ENCODE peak calls at places on chromosomes 1 and 21, in seven cellular contexts. X, W, E, M, P, S and F are unnamed samples.

GRCh38 chr1:54574158-54574778 is 26.2 kb downstream of the ACOT11 start:
- DNase-seq in X (no peak), W (no peak), E (peak; percentile 52), M (no peak), P (no peak), S (no peak), F (no peak)

GRCh38 chr1:39127513-39127912 is 77.0 kb upstream of the MACF1 start:
- DNase-seq in X (no peak), W (peak; percentile 69), E (no peak), M (peak; percentile 36), P (peak; percentile 72), S (no peak), F (no peak)

GRCh38 chr1:164803366-164803765 is 244.4 kb downstream of the PBX1 start:
- DNase-seq in X (no peak), W (no peak), E (no peak), M (no peak), P (no peak), S (no peak), F (no peak)

GRCh38 chr21:39319814-39320332 is 6.4 kb upstream of the BRWD1 start:
- DNase-seq in X (no peak), W (no peak), E (no peak), M (peak; percentile 25), P (peak; percentile 33), S (no peak), F (no peak)

GRCh38 chr1:10969267-10969970 is 43.0 kb upstream of the TARDBP start:
- DNase-seq in X (no peak), W (no peak), E (no peak), M (no peak), P (no peak), S (no peak), F (no peak)

GRCh38 chr1:101683561-101683960 is 313.2 kb downstream of the OLFM3 start:
- DNase-seq in X (no peak), W (no peak), E (no peak), M (no peak), P (no peak), S (no peak), F (no peak)

GRCh38 chr1:23169727-23170335 is 1.2 kb upstream of the LUZP1 start:
- DNase-seq in X (peak; percentile 91), W (peak; percentile 66), E (no peak), M (peak; percentile 43), P (peak; percentile 72), S (no peak), F (peak; percentile 8)

GRCh38 chr1:66637146-66637545 is 103.2 kb downstream of the SGIP1 start:
- DNase-seq in X (no peak), W (no peak), E (no peak), M (no peak), P (no peak), S (no peak), F (no peak)

GRCh38 chr21:45478115-45478801 is 64.0 kb downstream of the SLC19A1 start:
- DNase-seq in X (no peak), W (peak; percentile 75), E (no peak), M (peak; percentile 46), P (peak; percentile 49), S (peak; percentile 71), F (peak; percentile 30)

GRCh38 chr1:71561206-71561605 is 480.4 kb upstream of the ZRANB2 start:
- DNase-seq in X (no peak), W (no peak), E (no peak), M (no peak), P (peak; percentile 44), S (no peak), F (no peak)

GRCh38 chr1:6554907-6555778 is at the start of gene TAS1R1:
- DNase-seq in X (peak; percentile 71), W (peak; percentile 39), E (peak; percentile 55), M (no peak), P (no peak), S (no peak), F (peak; percentile 57)

GRCh38 chr1:155794605-155795265 is 62.3 kb downstream of the GON4L start:
- DNase-seq in X (no peak), W (no peak), E (no peak), M (no peak), P (peak; percentile 76), S (no peak), F (no peak)

GRCh38 chr1:178723541-178723940 is 1.5 kb upstream of the RALGPS2 start:
- DNase-seq in X (no peak), W (no peak), E (no peak), M (no peak), P (no peak), S (no peak), F (no peak)

GRCh38 chr1:202192770-202193613 is 607 bp upstream of the LGR6 start:
- DNase-seq in X (no peak), W (peak; percentile 43), E (peak; percentile 72), M (peak; percentile 60), P (peak; percentile 35), S (no peak), F (no peak)

GRCh38 chr1:95209291-95209690 is 24.7 kb upstream of the RWDD3 start:
- DNase-seq in X (no peak), W (no peak), E (no peak), M (no peak), P (no peak), S (no peak), F (no peak)

GRCh38 chr21:35111531-35111930 is 62.4 kb upstream of the RUNX1 start:
- DNase-seq in X (no peak), W (no peak), E (no peak), M (no peak), P (no peak), S (no peak), F (no peak)

GRCh38 chr21:25506887-25507286 is 100.4 kb downstream of the MRPL39 start:
- DNase-seq in X (no peak), W (no peak), E (no peak), M (peak; percentile 7), P (peak; percentile 91), S (no peak), F (no peak)

GRCh38 chr1:209896346-209896745 is 41.7 kb upstream of the SYT14 start:
- DNase-seq in X (no peak), W (no peak), E (no peak), M (no peak), P (peak; percentile 33), S (no peak), F (no peak)

GRCh38 chr1:40140211-40140709 is 20.9 kb upstream of the RLF start:
- DNase-seq in X (no peak), W (no peak), E (no peak), M (peak; percentile 71), P (peak; percentile 66), S (no peak), F (no peak)

GRCh38 chr1:67148516-67149178 is 13.9 kb upstream of the C1orf141 start:
- DNase-seq in X (no peak), W (no peak), E (no peak), M (no peak), P (no peak), S (no peak), F (no peak)

GRCh38 chr21:31489014-31489413 is 145.0 kb upstream of the TIAM1 start:
- DNase-seq in X (no peak), W (no peak), E (no peak), M (no peak), P (no peak), S (no peak), F (no peak)

GRCh38 chr1:1318131-1318652 is 6.3 kb downstream of the INTS11 start:
- DNase-seq in X (no peak), W (peak; percentile 96), E (no peak), M (peak; percentile 77), P (peak; percentile 95), S (peak; percentile 84), F (peak; percentile 93)

GRCh38 chr1:25647863-25648262 is 31.3 kb downstream of the MAN1C1 start:
- DNase-seq in X (no peak), W (no peak), E (no peak), M (no peak), P (no peak), S (no peak), F (no peak)

GRCh38 chr1:172755099-172755498 is 96.2 kb downstream of the FASLG start:
- DNase-seq in X (no peak), W (no peak), E (no peak), M (no peak), P (no peak), S (no peak), F (no peak)

GRCh38 chr1:103457856-103458255 is 67.6 kb upstream of the RNPC3 start:
- DNase-seq in X (no peak), W (no peak), E (no peak), M (no peak), P (no peak), S (no peak), F (no peak)

GRCh38 chr21:41769521-41769920 is 2.7 kb upstream of the RIPK4 start:
- DNase-seq in X (peak; percentile 34), W (no peak), E (no peak), M (no peak), P (no peak), S (peak; percentile 38), F (no peak)

GRCh38 chr1:156198831-156199349 is 5.0 kb downstream of the SLC25A44 start:
- DNase-seq in X (no peak), W (no peak), E (no peak), M (no peak), P (no peak), S (no peak), F (no peak)

GRCh38 chr1:45619149-45619921 is 4.5 kb downstream of the CCDC17 start:
- DNase-seq in X (no peak), W (no peak), E (no peak), M (no peak), P (no peak), S (no peak), F (no peak)
- TF ChIP-seq POLR2A in X (no peak), W (no peak), E (no peak), M (no peak), P (no peak), S (no peak), F (no peak)

DNA sequence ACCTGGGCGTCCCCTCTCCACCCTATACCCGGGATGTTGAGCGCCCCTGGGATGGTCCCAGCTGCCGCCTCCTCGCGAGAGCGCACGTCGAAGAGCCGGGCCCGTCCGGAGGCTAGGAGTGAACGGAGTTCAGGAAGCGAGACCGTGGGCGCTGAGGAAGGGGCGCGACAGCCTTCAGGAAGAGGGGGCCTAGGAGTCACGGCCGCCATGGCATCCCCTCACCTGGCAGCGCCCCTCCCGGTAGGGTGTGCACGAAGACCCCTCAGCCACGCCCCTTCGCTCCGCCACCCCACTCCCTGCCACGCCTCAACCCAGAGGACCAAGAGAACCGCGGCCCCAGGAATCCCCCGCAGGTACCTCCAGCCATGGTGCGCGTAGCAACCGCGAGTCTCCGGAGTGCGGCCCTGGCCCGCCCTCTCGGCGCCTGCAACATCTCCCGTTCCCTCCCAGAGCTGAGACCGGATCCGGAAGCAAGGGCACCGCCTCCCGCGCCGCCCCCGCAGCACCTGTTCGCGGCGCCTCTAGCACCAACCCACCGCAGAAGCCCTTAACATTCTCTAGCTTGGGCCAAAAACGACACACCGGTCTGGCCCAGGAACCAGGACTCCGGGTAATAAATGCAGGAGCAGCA is at the start of gene TSTD1:
- DNase-seq in X (peak; percentile 72), W (peak; percentile 59), E (peak; percentile 83), M (no peak), P (no peak), S (peak; percentile 72), F (peak; percentile 47)
- TF ChIP-seq POLR2A in X (no peak), W (no peak), E (peak; percentile 78), M (no peak), P (no peak), S (peak; percentile 50), F (no peak)

GRCh38 chr1:186375152-186375928 is at the start of the genes ODR4 and TPR:
- DNase-seq in X (peak; percentile 99), W (peak; percentile 97), E (peak; percentile 97), M (peak; percentile 100), P (peak; percentile 100), S (peak; percentile 96), F (peak; percentile 98)
- TF ChIP-seq POLR2A in X (no peak), W (peak; percentile 48), E (peak; percentile 81), M (peak; percentile 87), P (peak; percentile 91), S (peak; percentile 41), F (peak; percentile 79)

GRCh38 chr1:203682401-203683383 is 56.1 kb downstream of the ATP2B4 start:
- DNase-seq in X (no peak), W (no peak), E (no peak), M (peak; percentile 36), P (peak; percentile 34), S (no peak), F (no peak)
- TF ChIP-seq POLR2A in X (no peak), W (no peak), E (no peak), M (no peak), P (no peak), S (no peak), F (no peak)